ENCODE peak calls at places on chromosomes 13 and 19, in eight cellular contexts. C is progenitor cell of endocrine pancreas, J is heart left ventricle, H is H1, T is HFF-Myc, L is GM20000, I is AG09319, A is adrenal gland. X is an unnamed sample.
A peak's percentile ranks its signal among the peaks of the same experiment; 100 is the strongest.

GRCh38 chr19:3679138-3679537 is 21.1 kb downstream of the PIP5K1C start:
- DNase-seq in L (no peak), C (no peak), H (no peak), I (no peak), T (no peak), J (no peak), A (no peak), X (no peak)

GRCh38 chr13:94548382-94549240 is 47.3 kb downstream of the TGDS start:
- DNase-seq in C (no peak), T (no peak), I (no peak), J (peak; percentile 53), H (peak; percentile 50), A (peak; percentile 53), L (peak; percentile 27), X (peak; percentile 50)

GRCh38 chr19:14505488-14506239 is 9.7 kb upstream of the GIPC1 start:
- DNase-seq in A (peak; percentile 54), J (no peak), T (no peak), H (no peak), C (peak; percentile 56), I (no peak), L (peak; percentile 85), X (peak; percentile 88)

GRCh38 chr19:55383789-55384575 is at the start of gene TMEM238:
- DNase-seq in H (no peak), C (peak; percentile 62), I (no peak), A (peak; percentile 78), T (no peak), L (peak; percentile 90), J (peak; percentile 53), X (peak; percentile 76)

GRCh38 chr13:112333756-112334543 is 42.2 kb upstream of the SPACA7 start:
- DNase-seq in T (no peak), I (no peak), J (no peak), L (no peak), C (no peak), A (peak; percentile 52), H (no peak), X (no peak)

GRCh38 chr19:11887618-11888531 is at the start of gene ZNF69:
- DNase-seq in I (peak; percentile 19), J (peak; percentile 88), C (peak; percentile 92), T (no peak), H (peak; percentile 75), A (peak; percentile 91), L (peak; percentile 60), X (peak; percentile 73)

GRCh38 chr13:111853146-111853545 is 213.8 kb upstream of the SOX1 start:
- DNase-seq in L (no peak), A (no peak), H (no peak), J (no peak), T (no peak), I (no peak), C (no peak), X (no peak)

GRCh38 chr19:52498571-52498970 is 28.9 kb upstream of the ZNF808 start:
- DNase-seq in L (no peak), T (no peak), C (no peak), H (no peak), I (no peak), A (no peak), J (no peak), X (no peak)

GRCh38 chr19:7947939-7948338 is 4.5 kb upstream of the TIMM44 start:
- DNase-seq in A (no peak), J (no peak), L (no peak), H (no peak), T (no peak), I (no peak), C (no peak), X (no peak)

GRCh38 chr19:4749870-4750269 is 26.2 kb upstream of the DPP9 start:
- DNase-seq in L (no peak), I (no peak), C (no peak), J (no peak), H (no peak), A (no peak), T (no peak), X (no peak)

GRCh38 chr19:2288743-2289713 is 7.1 kb upstream of the PEAK3 start:
- DNase-seq in L (no peak), C (no peak), I (no peak), T (no peak), H (no peak), J (no peak), A (no peak), X (no peak)

DNA sequence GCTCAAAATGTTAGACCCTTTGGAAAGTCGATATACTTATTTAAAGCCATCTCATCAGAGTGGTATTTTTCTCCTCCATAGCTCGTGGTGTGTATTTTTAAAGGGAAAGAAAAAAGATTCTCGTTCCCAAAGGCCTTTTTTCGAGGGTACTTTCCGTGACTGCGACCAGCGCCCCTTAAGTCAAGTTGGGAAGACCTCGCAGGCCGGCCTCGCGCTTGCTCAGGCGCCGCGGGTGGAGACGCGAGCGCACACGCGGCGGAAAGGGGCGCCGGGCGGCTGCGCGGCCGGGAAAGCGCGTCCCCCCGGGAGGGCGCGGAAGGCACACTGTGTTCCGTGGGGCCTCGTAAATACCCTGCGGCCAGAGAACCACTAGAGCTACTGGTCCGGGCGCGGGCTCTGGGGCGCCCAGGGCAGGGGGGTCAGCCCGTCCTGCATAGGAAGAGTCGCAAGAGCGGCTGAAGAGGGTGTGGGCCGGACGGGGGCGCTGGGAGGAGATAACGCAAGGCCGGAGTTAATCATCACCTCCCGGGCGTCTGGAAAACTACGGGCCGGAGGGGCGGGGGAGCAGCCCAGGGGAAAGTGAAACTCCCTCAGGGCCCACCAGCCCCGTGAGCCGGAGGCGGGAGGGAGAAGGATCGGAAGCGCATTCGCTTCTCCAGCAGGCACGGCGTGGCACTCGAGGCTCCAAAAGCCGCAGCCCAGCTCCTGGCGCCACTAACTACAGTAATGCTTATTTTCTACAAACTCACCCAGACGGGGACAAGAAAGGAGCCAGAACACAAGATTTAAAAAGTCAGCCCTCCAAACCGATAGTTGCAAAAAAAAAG is 1.2 kb upstream of the WBP4 start:
- DNase-seq in H (peak; percentile 70), L (peak; percentile 83), I (peak; percentile 72), A (peak; percentile 94), T (peak; percentile 59), C (peak; percentile 86), J (peak; percentile 90), X (peak; percentile 80)
- TF ChIP-seq CTCF in H (peak; percentile 33), L (peak; percentile 14), I (peak; percentile 47), A (no peak), T (peak; percentile 26), C (peak; percentile 23), J (peak; percentile 55), X (peak; percentile 48)

DNA sequence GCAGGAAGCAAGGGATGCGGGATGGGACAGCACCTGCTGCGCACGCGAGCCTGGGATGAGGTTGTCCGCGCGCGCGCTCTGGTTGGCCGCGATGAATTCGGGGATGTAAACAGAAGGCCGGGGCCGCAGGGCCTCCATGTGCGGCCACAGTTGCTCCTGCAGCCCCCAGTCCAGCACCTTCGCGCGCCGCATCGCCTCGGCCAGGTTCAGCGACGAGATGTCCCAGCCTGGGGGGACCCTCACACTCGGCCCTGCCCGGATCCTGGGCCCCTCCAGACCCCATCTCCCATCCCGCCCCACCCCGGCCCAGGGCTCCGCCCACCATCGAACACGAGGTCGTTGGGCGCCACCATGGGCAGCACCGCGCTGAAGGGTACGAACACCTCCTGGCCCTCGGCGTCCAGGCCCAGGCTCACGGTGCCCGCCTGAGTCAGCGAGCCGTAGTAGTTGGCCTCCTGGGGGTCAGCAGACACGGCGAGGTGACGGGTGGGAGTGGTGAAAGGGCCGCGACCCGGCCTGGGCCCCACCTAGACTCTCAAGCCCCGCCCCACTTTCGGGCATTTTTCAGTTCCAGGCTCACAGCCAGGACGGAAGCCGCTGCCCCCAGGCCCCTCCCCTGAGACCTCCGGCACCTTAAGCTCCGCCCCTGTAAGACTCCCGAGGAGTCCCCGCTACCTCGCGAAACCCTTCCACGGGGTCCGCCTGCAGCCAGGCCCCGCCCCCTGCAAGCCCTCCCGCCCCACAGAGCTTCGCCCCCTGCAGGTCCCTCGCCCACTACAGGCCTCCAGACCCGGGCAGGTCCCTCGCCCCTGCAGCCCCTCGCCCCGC is 1.1 kb downstream of the ISYNA1 start:
- DNase-seq in L (peak; percentile 97), C (peak; percentile 74), J (peak; percentile 88), I (no peak), H (no peak), T (peak; percentile 70), A (peak; percentile 84), X (peak; percentile 93)
- TF ChIP-seq CTCF in L (no peak), C (peak; percentile 44), J (no peak), I (no peak), H (no peak), T (no peak), A (no peak), X (no peak)

GRCh38 chr13:106595623-106596022 is 27.7 kb upstream of the ARGLU1 start:
- DNase-seq in L (no peak), I (no peak), A (no peak), J (peak; percentile 36), H (no peak), C (no peak), T (no peak), X (no peak)

GRCh38 chr13:106597759-106598395 is 29.9 kb upstream of the ARGLU1 start:
- DNase-seq in C (no peak), I (no peak), T (no peak), H (no peak), L (no peak), J (no peak), A (no peak), X (no peak)

GRCh38 chr13:106597190-106597589 is 29.3 kb upstream of the ARGLU1 start:
- DNase-seq in C (no peak), J (peak; percentile 68), T (no peak), I (no peak), A (peak; percentile 21), L (no peak), H (no peak), X (no peak)

GRCh38 chr13:106594986-106595385 is 27.0 kb upstream of the ARGLU1 start:
- DNase-seq in I (no peak), H (no peak), J (no peak), C (no peak), T (no peak), A (no peak), L (no peak), X (no peak)

DNA sequence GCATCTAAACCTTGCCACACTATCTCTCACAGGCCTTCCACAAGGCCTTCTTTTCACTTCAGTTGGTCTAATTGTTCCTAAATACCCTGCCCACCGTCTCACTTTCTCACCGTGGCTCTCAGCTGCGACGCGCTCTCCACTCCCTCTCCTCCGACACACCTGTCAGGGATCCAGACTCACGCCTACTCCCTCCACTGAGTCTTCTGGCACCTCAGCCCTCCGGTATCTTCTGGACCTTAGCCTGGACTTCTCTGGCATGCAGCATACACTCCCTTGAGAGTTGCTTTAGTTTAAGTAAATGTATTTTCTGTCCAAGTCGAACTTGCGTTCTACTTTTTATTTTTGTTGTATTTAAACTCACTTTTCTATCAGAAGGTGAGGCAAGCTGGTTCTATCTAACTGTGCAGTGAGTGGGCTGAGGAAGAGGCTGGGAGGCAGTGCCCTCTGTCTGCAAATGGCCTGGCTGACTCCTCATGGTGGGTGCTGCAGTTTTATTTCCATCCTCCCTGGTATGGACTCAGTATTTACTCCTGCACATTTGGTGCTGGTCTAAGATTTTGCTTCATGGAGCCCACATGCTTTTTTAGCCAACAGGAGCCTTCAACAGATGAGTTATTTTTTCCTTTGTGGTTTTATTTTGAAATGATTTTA is 28.5 kb upstream of the ARGLU1 start:
- DNase-seq in J (no peak), L (no peak), I (no peak), A (no peak), H (no peak), C (no peak), T (no peak), X (no peak)
- TF ChIP-seq CTCF in J (no peak), L (no peak), I (no peak), A (no peak), H (no peak), C (no peak), T (no peak), X (no peak)

GRCh38 chr13:77470986-77471385 is 64.5 kb upstream of the SCEL start:
- DNase-seq in H (no peak), A (no peak), L (no peak), I (no peak), J (no peak), T (no peak), C (no peak), X (no peak)

GRCh38 chr13:77465595-77466195 is 69.8 kb upstream of the SCEL start:
- DNase-seq in A (no peak), L (no peak), T (no peak), H (no peak), I (no peak), C (no peak), J (no peak), X (no peak)

GRCh38 chr13:77466757-77467156 is 68.7 kb upstream of the SCEL start:
- DNase-seq in L (no peak), A (no peak), T (no peak), H (no peak), J (no peak), C (no peak), I (no peak), X (no peak)
- TF ChIP-seq CTCF in L (no peak), A (no peak), T (no peak), H (no peak), J (no peak), C (no peak), I (no peak), X (no peak)

X was measured in GM10248.